ENCODE peak calls at places on chromosome 15, in six cellular contexts. P is A549, D is foreskin fibroblast, B is fibroblast of mammary gland, X is K562, Q is astrocyte of the spinal cord. R is an unnamed sample.

GRCh38 chr15:36117394-36117793 is 462.0 kb upstream of the CDIN1 start:
- DNase-seq in B (peak), P (no peak), Q (no peak), D (no peak), X (no peak), R (no peak)

GRCh38 chr15:99343836-99344551 is 92.7 kb downstream of the LRRC28 start:
- DNase-seq in X (no peak), Q (no peak), D (no peak), B (no peak), P (peak), R (no peak)

GRCh38 chr15:40038654-40039543 is at the start of gene SRP14:
- DNase-seq in D (peak), X (peak), Q (peak), P (peak), B (peak), R (peak)

GRCh38 chr15:66941231-66941711 is 124.1 kb upstream of the SMAD3 start:
- DNase-seq in D (no peak), X (no peak), Q (no peak), P (no peak), B (peak), R (no peak)

GRCh38 chr15:64845183-64845611 is 3.5 kb downstream of the PLEKHO2 start:
- DNase-seq in Q (no peak), B (no peak), D (no peak), P (no peak), X (no peak), R (no peak)

GRCh38 chr15:69613182-69613581 is 160.6 kb downstream of the RPLP1 start:
- DNase-seq in Q (no peak), B (no peak), X (no peak), P (no peak), D (no peak), R (no peak)

GRCh38 chr15:65556622-65557021 is 26.4 kb downstream of the HACD3 start:
- DNase-seq in P (no peak), X (no peak), B (no peak), Q (no peak), D (no peak), R (no peak)

GRCh38 chr15:50652671-50653070 is 33.9 kb downstream of the TRPM7 start:
- DNase-seq in X (no peak), Q (no peak), P (no peak), B (no peak), D (no peak), R (no peak)

GRCh38 chr15:59999064-59999377 is 5.1 kb upstream of the FOXB1 start:
- DNase-seq in Q (no peak), X (no peak), B (no peak), P (no peak), D (no peak), R (no peak)

GRCh38 chr15:75425966-75426500 is 25.5 kb downstream of the SIN3A start:
- DNase-seq in B (no peak), X (no peak), Q (no peak), D (no peak), P (no peak), R (no peak)

GRCh38 chr15:31342381-31342780 is 15.7 kb downstream of the KLF13 start:
- DNase-seq in P (no peak), D (no peak), X (no peak), Q (no peak), B (no peak), R (no peak)

GRCh38 chr15:78347586-78348543 is 7.7 kb downstream of the CRABP1 start:
- DNase-seq in X (no peak), Q (no peak), P (no peak), D (no peak), B (no peak), R (no peak)

GRCh38 chr15:40420793-40421192 is 15.2 kb downstream of the IVD start:
- DNase-seq in P (no peak), D (no peak), Q (no peak), X (no peak), B (no peak), R (no peak)

GRCh38 chr15:74259821-74260502 is 23.8 kb downstream of the CCDC33 start:
- DNase-seq in D (no peak), X (no peak), Q (no peak), P (no peak), B (no peak), R (no peak)

GRCh38 chr15:68606332-68606731 is 27.5 kb downstream of the CORO2B start:
- DNase-seq in B (peak), X (no peak), P (no peak), Q (no peak), D (no peak), R (no peak)

GRCh38 chr15:64749999-64750657 is 25.3 kb downstream of the RBPMS2 start:
- DNase-seq in Q (no peak), B (peak), D (peak), P (peak), X (peak), R (no peak)

GRCh38 chr15:26854435-26854834 is 12.4 kb upstream of the GABRA5 start:
- DNase-seq in D (no peak), B (no peak), P (no peak), Q (no peak), X (no peak), R (no peak)

GRCh38 chr15:70344666-70345065 is 246.9 kb upstream of the TLE3 start:
- DNase-seq in P (no peak), X (no peak), Q (no peak), D (no peak), B (no peak), R (no peak)

GRCh38 chr15:70127288-70127746 is 29.6 kb upstream of the TLE3 start:
- DNase-seq in X (no peak), B (peak), D (no peak), Q (no peak), P (peak), R (no peak)

GRCh38 chr15:31265871-31266711 is 60.5 kb upstream of the KLF13 start:
- DNase-seq in P (no peak), D (peak), Q (no peak), B (no peak), X (no peak), R (no peak)

GRCh38 chr15:101099183-101099582 is 152.7 kb downstream of the CHSY1 start:
- DNase-seq in P (no peak), X (no peak), D (no peak), B (no peak), Q (no peak), R (no peak)

GRCh38 chr15:70259030-70259424 is 161.3 kb upstream of the TLE3 start:
- DNase-seq in Q (peak), X (peak), B (peak), P (no peak), D (peak), R (no peak)

GRCh38 chr15:70179309-70179892 is 81.7 kb upstream of the TLE3 start:
- DNase-seq in B (no peak), Q (no peak), P (no peak), X (no peak), D (no peak), R (no peak)

GRCh38 chr15:61724276-61724939 is 335.8 kb downstream of the VPS13C start:
- DNase-seq in Q (no peak), D (no peak), X (no peak), P (no peak), B (no peak), R (no peak)

GRCh38 chr15:72685301-72685924 is 569 bp downstream of the HIGD2B start:
- DNase-seq in B (no peak), D (no peak), X (no peak), Q (no peak), P (no peak), R (no peak)

GRCh38 chr15:91101356-91101920 is 1.4 kb downstream of the SV2B start:
- DNase-seq in Q (no peak), B (no peak), X (no peak), P (no peak), D (no peak), R (no peak)

GRCh38 chr15:64536244-64536836 is 76.0 kb downstream of the ZNF609 start:
- DNase-seq in D (peak), P (peak), Q (peak), X (no peak), B (peak), R (no peak)

GRCh38 chr15:69031013-69032001 is 16.8 kb downstream of the NOX5 start:
- DNase-seq in P (peak), X (peak), D (no peak), B (peak), Q (peak), R (no peak)

GRCh38 chr15:76206325-76206976 is 104.8 kb downstream of the ETFA start:
- DNase-seq in Q (peak), P (peak), B (peak), X (no peak), D (no peak), R (peak)

GRCh38 chr15:33296856-33297255 is 13.9 kb upstream of the RYR3 start:
- DNase-seq in Q (no peak), D (no peak), X (no peak), B (peak), P (no peak), R (no peak)

GRCh38 chr15:65836665-65837064 is 32.6 kb upstream of the RAB11A start:
- DNase-seq in P (no peak), X (no peak), B (no peak), Q (no peak), D (no peak), R (no peak)

GRCh38 chr15:75750261-75751050 is 37.8 kb upstream of the CSPG4 start:
- DNase-seq in X (no peak), P (no peak), Q (no peak), B (no peak), D (no peak), R (no peak)

GRCh38 chr15:77869021-77869895 is 208.3 kb downstream of the TBC1D2B start:
- DNase-seq in P (no peak), B (no peak), D (no peak), Q (no peak), X (no peak), R (no peak)

DNA sequence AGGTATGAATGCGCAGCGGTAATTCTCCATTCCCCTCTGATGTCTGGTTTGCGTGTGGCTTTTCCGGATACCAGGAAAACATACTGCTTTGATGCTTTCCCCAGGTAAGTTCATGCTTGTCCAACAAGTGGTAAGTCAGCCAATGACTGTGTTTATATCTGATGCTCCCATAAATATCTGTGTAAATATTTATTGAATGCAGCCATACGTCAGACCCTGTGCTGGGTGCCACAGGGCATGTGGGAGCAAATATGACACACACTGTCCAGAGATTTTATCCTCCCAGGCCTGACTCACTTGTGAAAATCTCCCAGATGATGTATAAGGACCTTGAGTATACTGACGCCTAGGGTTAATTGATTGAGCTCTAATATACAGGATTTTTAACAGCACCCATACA is 29.6 kb upstream of the CEMIP start:
- DNase-seq in Q (no peak), P (peak), D (no peak), X (no peak), B (no peak), R (no peak)
- TF ChIP-seq CTCF in Q (no peak), P (no peak), D (no peak), X (no peak), B (no peak), R (no peak)

DNA sequence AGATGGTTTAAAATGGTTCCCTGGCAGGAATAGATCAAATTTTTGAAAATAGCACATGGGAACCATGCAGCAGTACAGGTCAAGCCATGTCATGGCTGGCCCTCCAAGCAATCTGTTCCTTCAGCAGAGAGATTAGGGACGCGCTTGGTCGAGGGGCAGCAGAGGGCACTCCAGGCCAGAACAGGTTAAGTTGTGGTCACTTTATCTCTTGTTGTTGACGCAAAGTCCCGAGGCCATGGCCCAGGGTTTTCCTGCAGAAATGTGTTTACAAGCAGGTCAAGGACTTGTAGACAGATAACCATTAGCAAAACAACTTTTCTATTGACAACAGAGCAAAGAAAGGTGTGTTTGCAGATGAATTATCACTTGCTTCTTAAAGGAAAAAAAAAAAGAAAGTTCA is 570.0 kb upstream of the NR2F2 start:
- DNase-seq in P (peak), D (peak), X (no peak), Q (no peak), B (peak), R (no peak)
- TF ChIP-seq CTCF in P (peak), D (no peak), X (peak), Q (no peak), B (no peak), R (no peak)

DNA sequence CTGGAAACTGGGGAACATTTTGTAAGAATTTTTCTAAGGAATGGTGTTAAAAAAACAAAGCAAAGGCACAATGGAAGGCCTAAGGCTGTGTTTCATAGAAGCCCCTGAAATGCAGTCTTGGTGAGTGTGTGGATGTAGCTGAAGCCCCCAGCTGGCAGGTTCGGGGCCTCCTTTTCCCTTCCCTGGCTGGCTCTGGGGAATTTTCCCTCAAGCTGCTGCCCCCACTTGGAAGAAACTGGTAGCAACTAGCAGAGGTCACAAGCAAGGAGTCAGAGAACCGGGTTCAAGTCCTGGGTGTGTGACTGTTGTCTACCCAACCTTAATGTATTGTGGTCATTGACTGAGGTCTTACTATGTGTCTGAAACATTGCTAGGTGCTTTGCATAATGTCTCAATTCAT is 85.3 kb upstream of the MYZAP start:
- DNase-seq in Q (no peak), B (no peak), X (peak), D (no peak), P (peak), R (no peak)
- TF ChIP-seq CTCF in Q (peak), B (peak), X (peak), D (no peak), P (peak), R (no peak)

GRCh38 chr15:52336530-52336929 is 40.9 kb upstream of the MYO5C start:
- DNase-seq in D (no peak), X (no peak), B (no peak), P (peak), Q (no peak), R (no peak)
- TF ChIP-seq CTCF in D (no peak), X (no peak), B (no peak), P (peak), Q (no peak), R (no peak)

DNA sequence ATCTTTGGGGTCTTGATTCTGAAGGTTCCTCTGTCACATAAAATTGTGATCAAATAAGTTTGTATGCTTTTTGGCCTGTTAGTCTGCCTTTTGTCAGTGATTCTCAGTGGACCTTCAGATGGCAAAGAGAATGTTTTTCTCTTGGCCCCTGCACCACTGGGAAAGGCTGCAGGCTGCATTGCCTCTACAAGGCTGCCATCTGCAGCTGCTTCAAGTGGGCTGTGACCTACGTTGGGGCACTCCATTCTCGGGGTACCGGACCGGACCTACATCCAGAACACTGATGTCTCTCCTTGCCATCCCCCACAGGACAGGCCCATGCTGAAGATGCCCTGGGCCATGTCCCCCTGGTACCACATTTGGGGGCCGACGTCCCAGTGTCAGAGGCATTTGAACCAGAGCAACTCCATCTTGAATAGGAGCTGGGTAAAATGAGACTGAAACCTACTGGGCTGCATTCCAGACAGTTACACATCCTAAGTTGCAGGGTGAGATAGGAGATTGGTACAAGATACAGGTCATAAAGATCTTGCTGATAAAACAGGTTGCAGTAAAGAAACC is 37.5 kb upstream of the MFGE8 start:
- DNase-seq in P (no peak), X (no peak), D (no peak), B (no peak), Q (no peak), R (no peak)
- TF ChIP-seq CTCF in P (no peak), X (no peak), D (no peak), B (no peak), Q (no peak), R (no peak)

DNA sequence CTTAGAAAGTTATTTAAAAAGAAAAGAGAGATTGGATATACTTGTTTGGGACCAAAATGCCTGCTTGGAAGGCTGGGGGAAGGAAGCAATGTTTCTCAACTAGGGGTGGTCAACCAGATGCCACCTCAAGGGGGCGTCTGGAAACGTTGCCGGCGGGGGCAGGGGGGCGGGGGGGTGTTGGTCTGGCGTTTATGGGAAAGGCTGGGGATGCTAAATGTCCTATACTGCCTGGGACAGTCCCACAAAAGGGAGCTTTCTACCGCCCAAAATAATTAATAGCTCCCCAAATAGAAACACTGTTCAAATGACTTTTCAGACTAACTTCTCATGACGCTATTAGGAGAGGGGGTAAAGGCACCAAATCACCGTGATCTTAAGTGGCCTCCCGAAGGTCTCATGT is 2.2 kb downstream of the POLG start:
- DNase-seq in P (peak), Q (peak), B (peak), X (peak), D (no peak), R (no peak)
- TF ChIP-seq CTCF in P (peak), Q (peak), B (peak), X (peak), D (peak), R (no peak)

GRCh38 chr15:34795267-34796081 is at the start of gene ACTC1:
- DNase-seq in Q (peak), D (peak), P (peak), X (peak), B (peak), R (peak)
- TF ChIP-seq CTCF in Q (peak), D (peak), P (peak), X (no peak), B (no peak), R (no peak)

GRCh38 chr15:57364282-57365007 is 11.9 kb upstream of the CGNL1 start:
- DNase-seq in B (no peak), Q (peak), D (no peak), X (no peak), P (no peak), R (no peak)
- TF ChIP-seq CTCF in B (peak), Q (peak), D (peak), X (peak), P (no peak), R (no peak)

R was measured in mesothelial cell of epicardium.